ENCODE peak calls at places on chromosomes 3 and 15, in five cellular contexts. U, D, S, C and J are unnamed samples.

GRCh38 chr3:182451871-182452270 is 341.4 kb upstream of the ATP11B start:
- DNase-seq in D (no peak), U (no peak), S (no peak), C (peak), J (no peak)

GRCh38 chr3:151107701-151108100 is 22.2 kb downstream of the MED12L start:
- DNase-seq in U (no peak), C (no peak), D (no peak), S (no peak), J (peak)

GRCh38 chr15:65423977-65424679 is 1.4 kb upstream of the IGDCC4 start:
- DNase-seq in S (no peak), D (no peak), C (peak), U (no peak), J (no peak)

GRCh38 chr3:50164056-50164455 is 8.9 kb downstream of the SEMA3F start:
- DNase-seq in U (no peak), S (no peak), D (no peak), C (no peak), J (no peak)

GRCh38 chr15:32041294-32041693 is 11.0 kb downstream of the CHRNA7 start:
- DNase-seq in U (no peak), C (no peak), S (no peak), D (no peak), J (peak)

GRCh38 chr15:91407237-91407889 is 307.3 kb downstream of the SV2B start:
- DNase-seq in C (peak), U (no peak), S (no peak), D (no peak), J (peak)

GRCh38 chr3:5122741-5123706 is 932 bp downstream of the ARL8B start:
- DNase-seq in S (peak), D (peak), C (peak), U (no peak), J (peak)

GRCh38 chr3:102206506-102207145 is 228.2 kb upstream of the ZPLD1 start:
- DNase-seq in S (no peak), U (no peak), D (no peak), C (peak), J (no peak)

GRCh38 chr3:37967252-37967881 is 23.2 kb upstream of the VILL start:
- DNase-seq in D (peak), C (peak), S (peak), U (peak), J (peak)

GRCh38 chr15:46815765-46816164 is 901.5 kb upstream of the SEMA6D start:
- DNase-seq in D (no peak), U (no peak), S (no peak), C (peak), J (no peak)

GRCh38 chr15:50879016-50879415 is 29.5 kb upstream of the AP4E1 start:
- DNase-seq in S (no peak), C (no peak), D (no peak), U (no peak), J (no peak)

GRCh38 chr3:81308296-81308695 is 453.1 kb downstream of the GBE1 start:
- DNase-seq in D (no peak), S (no peak), C (no peak), U (no peak), J (no peak)

GRCh38 chr3:160225181-160226025 is at the start of gene C3orf80:
- DNase-seq in U (no peak), D (peak), C (peak), S (no peak), J (peak)

GRCh38 chr15:48796930-48797329 is 13.9 kb downstream of the CEP152 start:
- DNase-seq in U (no peak), C (peak), S (no peak), D (no peak), J (no peak)

GRCh38 chr3:30530084-30530483 is 76.3 kb upstream of the TGFBR2 start:
- DNase-seq in D (no peak), U (no peak), S (no peak), C (no peak), J (no peak)

GRCh38 chr3:107193114-107193513 is 184.1 kb upstream of the CCDC54 start:
- DNase-seq in S (no peak), U (no peak), D (no peak), C (no peak), J (no peak)

GRCh38 chr15:63985221-63986184 is 60.8 kb downstream of the DAPK2 start:
- DNase-seq in S (no peak), U (no peak), C (peak), D (no peak), J (no peak)

GRCh38 chr3:43296565-43296964 is 10.2 kb downstream of the SNRK start:
- DNase-seq in D (peak), C (no peak), S (peak), U (no peak), J (no peak)

GRCh38 chr15:95733931-95734330 is 596.6 kb upstream of the NR2F2 start:
- DNase-seq in D (no peak), U (no peak), S (no peak), C (no peak), J (no peak)

GRCh38 chr15:67542462-67543347 is at the start of gene MAP2K5:
- DNase-seq in C (peak), U (no peak), D (peak), S (peak), J (peak)

GRCh38 chr3:46845397-46845859 is 17.8 kb downstream of the MYL3 start:
- DNase-seq in C (peak), D (no peak), U (no peak), S (no peak), J (peak)

GRCh38 chr3:187521546-187521945 is 148.6 kb downstream of the SST start:
- DNase-seq in C (no peak), U (no peak), S (no peak), D (no peak), J (no peak)

GRCh38 chr3:178849220-178849910 is 222.2 kb downstream of the ZMAT3 start:
- DNase-seq in S (no peak), D (no peak), U (no peak), C (peak), J (no peak)